ENCODE peak calls at places on chromosomes 13 and 19, in seven cellular contexts. R, D, K, P, V, B and T are unnamed samples.

GRCh38 chr13:59982631-59983382 is 180.9 kb downstream of the DIAPH3 start:
- DNase-seq in R (no peak), D (peak), K (no peak), P (no peak), V (no peak), B (no peak), T (no peak)

GRCh38 chr19:47626238-47626637 is 17.3 kb downstream of the BICRA start:
- DNase-seq in R (no peak), D (no peak), K (no peak), P (no peak), V (no peak), B (no peak), T (no peak)

GRCh38 chr13:99231726-99232125 is 26.5 kb downstream of the GPR18 start:
- DNase-seq in R (no peak), D (no peak), K (no peak), P (no peak), V (no peak), B (no peak), T (no peak)

GRCh38 chr19:45276284-45276687 is 25.2 kb downstream of the MARK4 start:
- DNase-seq in R (no peak), D (no peak), K (no peak), P (no peak), V (no peak), B (no peak), T (no peak)

GRCh38 chr19:7870571-7871279 is 3.5 kb downstream of the PRR36 start:
- DNase-seq in R (peak), D (peak), K (peak), P (peak), V (peak), B (peak), T (peak)

GRCh38 chr19:16914421-16914820 is 25.6 kb downstream of the F2RL3 start:
- DNase-seq in R (no peak), D (no peak), K (no peak), P (no peak), V (no peak), B (no peak), T (no peak)

GRCh38 chr19:1747285-1748114 is 5.8 kb upstream of the ONECUT3 start:
- DNase-seq in R (no peak), D (peak), K (no peak), P (peak), V (no peak), B (peak), T (peak)

GRCh38 chr19:44003461-44004134 is 841 bp downstream of the ZNF230 start:
- DNase-seq in R (no peak), D (peak), K (peak), P (peak), V (no peak), B (no peak), T (no peak)

GRCh38 chr13:98983182-98983581 is 5.3 kb upstream of the DOCK9 start:
- DNase-seq in R (no peak), D (peak), K (no peak), P (no peak), V (no peak), B (no peak), T (no peak)

GRCh38 chr13:106523566-106523965 is 11.9 kb downstream of the EFNB2 start:
- DNase-seq in R (no peak), D (peak), K (no peak), P (no peak), V (no peak), B (no peak), T (no peak)

GRCh38 chr13:44274838-44275237 is 98.8 kb upstream of the SERP2 start:
- DNase-seq in R (no peak), D (peak), K (no peak), P (no peak), V (no peak), B (no peak), T (no peak)

GRCh38 chr19:4431808-4432674 is 25.6 kb downstream of the UBXN6 start:
- DNase-seq in R (no peak), D (no peak), K (no peak), P (no peak), V (no peak), B (no peak), T (no peak)

GRCh38 chr19:36686365-36687213 is 823 bp upstream of the ZNF567 start:
- DNase-seq in R (no peak), D (peak), K (no peak), P (peak), V (no peak), B (no peak), T (no peak)

GRCh38 chr19:4624733-4625362 is 14.5 kb upstream of the TNFAIP8L1 start:
- DNase-seq in R (no peak), D (no peak), K (peak), P (peak), V (no peak), B (no peak), T (peak)

GRCh38 chr19:40165362-40165937 is 25.8 kb upstream of the MAP3K10 start:
- DNase-seq in R (peak), D (peak), K (peak), P (peak), V (peak), B (peak), T (no peak)

GRCh38 chr13:30963794-30964193 is 31.3 kb downstream of the TEX26 start:
- DNase-seq in R (no peak), D (no peak), K (peak), P (no peak), V (no peak), B (no peak), T (no peak)

GRCh38 chr13:35139591-35139990 is 197.5 kb downstream of the NBEA start:
- DNase-seq in R (no peak), D (peak), K (no peak), P (no peak), V (no peak), B (no peak), T (no peak)

GRCh38 chr19:45075215-45076028 is 856 bp downstream of the ZNF296 start:
- DNase-seq in R (no peak), D (peak), K (peak), P (peak), V (no peak), B (peak), T (peak)

GRCh38 chr19:1170938-1171754 is 2.9 kb downstream of the SBNO2 start:
- DNase-seq in R (no peak), D (no peak), K (no peak), P (no peak), V (no peak), B (no peak), T (no peak)

GRCh38 chr13:97076898-97077297 is 82.6 kb upstream of the OXGR1 start:
- DNase-seq in R (no peak), D (no peak), K (no peak), P (no peak), V (no peak), B (no peak), T (no peak)

GRCh38 chr13:110820311-110820710 is 94.6 kb downstream of the ANKRD10 start:
- DNase-seq in R (no peak), D (no peak), K (no peak), P (no peak), V (no peak), B (no peak), T (no peak)

GRCh38 chr13:69935043-69935442 is 172.6 kb upstream of the ATXN8OS start:
- DNase-seq in R (no peak), D (no peak), K (no peak), P (no peak), V (no peak), B (no peak), T (peak)

GRCh38 chr13:84446972-84447700 is 564.9 kb upstream of the SLITRK1 start:
- DNase-seq in R (no peak), D (peak), K (no peak), P (peak), V (no peak), B (no peak), T (no peak)

GRCh38 chr19:55647732-55648656 is at the start of gene CCDC106:
- DNase-seq in R (no peak), D (peak), K (peak), P (peak), V (no peak), B (peak), T (peak)

GRCh38 chr13:28047784-28048388 is 52.5 kb downstream of the FLT3 start:
- DNase-seq in R (no peak), D (peak), K (no peak), P (no peak), V (no peak), B (no peak), T (peak)

GRCh38 chr13:34618654-34619053 is 323.4 kb upstream of the NBEA start:
- DNase-seq in R (no peak), D (no peak), K (no peak), P (no peak), V (no peak), B (no peak), T (no peak)

GRCh38 chr13:20582026-20582425 is 15.1 kb downstream of the IFT88 start:
- DNase-seq in R (no peak), D (no peak), K (no peak), P (no peak), V (no peak), B (no peak), T (no peak)

GRCh38 chr13:21116141-21116540 is 54.8 kb upstream of the LATS2 start:
- DNase-seq in R (no peak), D (no peak), K (no peak), P (no peak), V (no peak), B (no peak), T (no peak)

GRCh38 chr19:54470991-54471782 is 1.9 kb downstream of the CDC42EP5 start:
- DNase-seq in R (no peak), D (no peak), K (peak), P (peak), V (no peak), B (no peak), T (peak)

GRCh38 chr19:53034054-53034453 is 10.5 kb upstream of the ERVV-2 start:
- DNase-seq in R (no peak), D (no peak), K (no peak), P (no peak), V (no peak), B (no peak), T (no peak)

GRCh38 chr19:54041969-54042606 is 21.6 kb downstream of the VSTM1 start:
- DNase-seq in R (no peak), D (no peak), K (no peak), P (peak), V (no peak), B (no peak), T (no peak)

GRCh38 chr13:110637275-110637674 is 21.9 kb downstream of the NAXD start:
- DNase-seq in R (no peak), D (no peak), K (no peak), P (no peak), V (no peak), B (no peak), T (no peak)